ENCODE peak calls at places on chromosomes 4 and X, in nine cellular contexts. E is LNCaP clone FGC; B is GM18507; Q is non-pigmented ciliary epithelial cell; V is GM13977; D is astrocyte; C is activated T-cell treated with anti-CD3 and anti-CD28 coated beads for 1 hour; P is T-helper 9 cell; M is stimulated activated CD8-positive, alpha-beta memory T cell treated with anti-CD3 and anti-CD28 coated beads, Interleukin-4, amount 100 ng/mL, for 1 hour. S is an unnamed sample.

GRCh38 chr4:119725688-119726330 is 97.2 kb upstream of the PDE5A start:
- DNase-seq in E (no peak), B (no peak), Q (no peak), V (no peak), D (peak; percentile 64), C (no peak), P (no peak), M (no peak), S (no peak)

GRCh38 chr4:76485450-76485849 is 50.4 kb downstream of the SHROOM3 start:
- DNase-seq in E (no peak), B (no peak), Q (no peak), V (no peak), D (peak; percentile 29), C (no peak), P (no peak), M (no peak), S (no peak)

GRCh38 chr4:153488006-153488718 is 22.0 kb downstream of the TMEM131L start:
- DNase-seq in E (no peak), B (no peak), Q (no peak), V (peak; percentile 65), D (peak; percentile 63), C (no peak), P (peak; percentile 74), M (no peak), S (no peak)

GRCh38 chrX:133045986-133046385 is 50.9 kb downstream of the USP26 start:
- DNase-seq in E (no peak), B (no peak), Q (no peak), V (peak; percentile 14), D (peak; percentile 4), C (no peak), P (no peak), M (no peak), S (no peak)

GRCh38 chr4:6885953-6886557 is 23.6 kb upstream of the TBC1D14 start:
- DNase-seq in E (peak; percentile 22), B (no peak), Q (no peak), V (peak; percentile 52), D (peak; percentile 75), C (no peak), P (no peak), M (no peak), S (peak; percentile 79)

GRCh38 chrX:31435592-31435991 is 363.8 kb upstream of the FTHL17 start:
- DNase-seq in E (no peak), B (no peak), Q (no peak), V (no peak), D (peak; percentile 32), C (no peak), P (no peak), M (no peak), S (no peak)

GRCh38 chrX:122625821-122626220 is 558.3 kb upstream of the GRIA3 start:
- DNase-seq in E (no peak), B (no peak), Q (peak; percentile 46), V (no peak), D (peak; percentile 85), C (no peak), P (no peak), M (no peak), S (peak; percentile 15)

GRCh38 chr4:129929052-129929451 is 833.1 kb downstream of the C4orf33 start:
- DNase-seq in E (no peak), B (no peak), Q (no peak), V (no peak), D (no peak), C (no peak), P (no peak), M (no peak), S (no peak)

GRCh38 chr4:95761441-95761840 is 78.5 kb upstream of the PDHA2 start:
- DNase-seq in E (no peak), B (no peak), Q (peak; percentile 8), V (no peak), D (peak; percentile 38), C (no peak), P (no peak), M (no peak), S (no peak)

GRCh38 chrX:40207626-40208025 is 109.9 kb upstream of the BCOR start:
- DNase-seq in E (no peak), B (no peak), Q (no peak), V (peak; percentile 53), D (peak; percentile 33), C (no peak), P (no peak), M (no peak), S (no peak)

GRCh38 chrX:10015711-10016515 is 48.8 kb downstream of the CLDN34 start:
- DNase-seq in E (no peak), B (no peak), Q (no peak), V (peak; percentile 45), D (no peak), C (no peak), P (no peak), M (no peak), S (no peak)

S was measured in epithelial cell of proximal tubule.